ENCODE peak calls at places on chromosomes 12 and 14, in nine cellular contexts. H is BJ, X is AG04449, O is lower lobe of right lung, R is neural crest cell, N is thoracic aorta, G is AG10803, V is coronary artery, M is psoas muscle. B is an unnamed sample.

GRCh38 chr12:104588048-104588942 is 131.5 kb downstream of the CHST11 start:
- DNase-seq in H (peak; percentile 55), X (no peak), O (no peak), R (no peak), N (no peak), G (peak; percentile 83), V (no peak), M (no peak), B (no peak)

GRCh38 chr12:70847871-70848270 is 72.7 kb downstream of the PTPRR start:
- DNase-seq in H (no peak), X (no peak), O (no peak), R (no peak), N (no peak), G (no peak), V (no peak), M (no peak), B (no peak)

GRCh38 chr12:132477009-132477702 is 12.8 kb upstream of the FBRSL1 start:
- DNase-seq in H (no peak), X (no peak), O (no peak), R (no peak), N (no peak), G (no peak), V (no peak), M (peak; percentile 64), B (no peak)

GRCh38 chr14:44898547-44898946 is 63.2 kb downstream of the KLHL28 start:
- DNase-seq in H (no peak), X (no peak), O (no peak), R (no peak), N (no peak), G (peak; percentile 25), V (no peak), M (no peak), B (no peak)

GRCh38 chr12:107091381-107091780 is 2.0 kb downstream of the CRY1 start:
- DNase-seq in H (peak; percentile 29), X (no peak), O (no peak), R (no peak), N (peak; percentile 13), G (peak; percentile 75), V (no peak), M (no peak), B (no peak)

GRCh38 chr12:113896194-113896593 is 69.9 kb downstream of the RBM19 start:
- DNase-seq in H (no peak), X (no peak), O (no peak), R (no peak), N (no peak), G (no peak), V (no peak), M (no peak), B (no peak)

GRCh38 chr14:91323671-91324605 is 79.4 kb upstream of the GPR68 start:
- DNase-seq in H (peak; percentile 4), X (no peak), O (peak; percentile 92), R (peak; percentile 79), N (peak; percentile 51), G (peak; percentile 60), V (peak; percentile 84), M (peak; percentile 86), B (no peak)

GRCh38 chr12:39505025-39505424 is 62.1 kb upstream of the KIF21A start:
- DNase-seq in H (no peak), X (no peak), O (no peak), R (no peak), N (no peak), G (no peak), V (no peak), M (no peak), B (no peak)

GRCh38 chr12:65443038-65443437 is 164.6 kb downstream of the MSRB3 start:
- DNase-seq in H (peak; percentile 34), X (no peak), O (no peak), R (no peak), N (no peak), G (peak; percentile 73), V (no peak), M (no peak), B (no peak)

GRCh38 chr12:92570056-92570753 is 132.6 kb upstream of the PLEKHG7 start:
- DNase-seq in H (peak; percentile 16), X (peak; percentile 38), O (no peak), R (peak; percentile 76), N (peak; percentile 27), G (peak; percentile 82), V (no peak), M (no peak), B (no peak)

DNA sequence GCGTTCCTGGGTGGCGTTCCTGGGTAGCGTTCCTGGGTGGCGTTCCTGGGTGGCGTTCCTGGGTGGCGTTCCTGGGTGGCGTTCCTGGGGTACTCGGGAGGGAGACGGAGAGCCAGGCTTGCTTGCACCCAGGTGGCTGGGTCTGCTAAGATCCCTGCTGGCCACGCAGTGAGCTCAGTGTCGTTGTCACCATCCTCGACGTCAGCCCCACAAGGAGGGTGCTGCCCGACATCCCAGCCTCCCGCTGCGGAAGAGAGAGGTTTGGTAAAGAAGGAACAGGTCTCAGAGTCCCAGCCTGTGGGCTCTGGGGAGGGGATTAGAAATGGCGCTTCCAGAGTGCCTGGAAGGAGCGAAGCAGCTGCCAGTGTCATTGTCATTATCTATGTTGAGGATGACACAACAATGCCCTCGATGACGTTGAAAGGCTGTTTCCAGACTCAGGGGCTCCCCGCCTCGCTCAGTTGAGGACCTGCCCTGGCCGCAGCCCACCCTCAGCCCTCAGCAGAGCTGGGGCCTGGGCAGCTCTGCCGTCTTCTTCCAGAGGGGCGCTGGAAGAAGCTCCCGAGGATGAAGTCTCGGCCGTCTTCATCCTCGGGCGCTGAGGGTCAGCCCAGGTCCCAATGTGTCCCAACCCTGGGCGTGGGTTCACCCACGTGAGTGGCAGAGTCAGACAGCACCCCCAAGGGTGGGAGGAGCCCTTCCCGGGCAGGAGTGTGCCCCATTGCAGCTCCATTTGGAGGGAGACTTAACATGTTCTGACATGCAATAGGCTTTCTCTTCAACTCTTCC is 328.8 kb downstream of the ADGRD1 start:
- DNase-seq in H (no peak), X (no peak), O (peak; percentile 19), R (no peak), N (no peak), G (no peak), V (no peak), M (no peak), B (no peak)
- TF ChIP-seq CTCF in H (no peak), X (no peak), O (no peak), R (no peak), N (no peak), G (no peak), V (no peak), M (no peak), B (no peak)

GRCh38 chr14:60648934-60649814 is at the start of gene SIX1:
- DNase-seq in H (peak; percentile 56), X (peak; percentile 60), O (peak; percentile 76), R (no peak), N (no peak), G (peak; percentile 92), V (peak; percentile 79), M (peak; percentile 92), B (peak; percentile 87)

GRCh38 chr14:60649815-60650381 is 621 bp upstream of the SIX1 start:
- DNase-seq in H (no peak), X (no peak), O (no peak), R (no peak), N (no peak), G (no peak), V (no peak), M (peak; percentile 63), B (no peak)

GRCh38 chr14:60647837-60648168 is 1.5 kb downstream of the SIX1 start:
- DNase-seq in H (no peak), X (no peak), O (no peak), R (no peak), N (no peak), G (no peak), V (no peak), M (no peak), B (no peak)

GRCh38 chr14:60647081-60647836 is 2.0 kb downstream of the SIX1 start:
- DNase-seq in H (no peak), X (no peak), O (peak; percentile 49), R (no peak), N (no peak), G (peak; percentile 56), V (no peak), M (peak; percentile 87), B (no peak)

GRCh38 chr14:60648169-60648933 is 926 bp downstream of the SIX1 start:
- DNase-seq in H (no peak), X (no peak), O (peak; percentile 45), R (no peak), N (no peak), G (peak; percentile 18), V (no peak), M (peak; percentile 73), B (no peak)
- TF ChIP-seq CTCF in H (no peak), X (peak; percentile 21), O (no peak), R (no peak), N (no peak), G (no peak), V (no peak), M (no peak), B (no peak)

DNA sequence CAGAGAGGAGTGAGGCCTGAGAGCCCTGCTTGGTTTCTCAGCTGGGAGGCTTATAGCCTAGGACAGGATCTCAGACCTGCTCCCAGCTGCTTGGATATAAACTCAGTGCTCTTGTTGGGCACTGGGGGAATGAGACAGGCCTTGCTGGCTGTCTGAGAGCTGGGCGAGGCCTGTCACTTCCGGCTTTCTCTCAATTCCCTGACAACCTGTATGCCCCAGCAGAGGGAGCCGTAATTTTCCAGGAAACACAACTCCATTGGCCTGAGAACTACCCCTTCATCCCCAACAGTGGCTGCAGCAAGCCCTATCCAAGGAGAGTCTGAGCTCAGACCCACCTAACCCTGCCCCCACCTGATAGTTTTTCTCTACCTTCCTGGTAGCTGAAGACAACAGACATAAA is 258.3 kb upstream of the STXBP6 start:
- DNase-seq in H (no peak), X (no peak), O (no peak), R (no peak), N (no peak), G (no peak), V (no peak), M (no peak), B (no peak)
- TF ChIP-seq CTCF in H (no peak), X (no peak), O (no peak), R (no peak), N (no peak), G (no peak), V (no peak), M (no peak), B (no peak)

GRCh38 chr12:126346087-126346486 is 1280.9 kb downstream of the AACS start:
- DNase-seq in H (no peak), X (no peak), O (no peak), R (no peak), N (no peak), G (no peak), V (no peak), M (no peak), B (no peak)
- TF ChIP-seq CTCF in H (peak; percentile 3), X (no peak), O (no peak), R (no peak), N (no peak), G (no peak), V (no peak), M (no peak), B (no peak)

DNA sequence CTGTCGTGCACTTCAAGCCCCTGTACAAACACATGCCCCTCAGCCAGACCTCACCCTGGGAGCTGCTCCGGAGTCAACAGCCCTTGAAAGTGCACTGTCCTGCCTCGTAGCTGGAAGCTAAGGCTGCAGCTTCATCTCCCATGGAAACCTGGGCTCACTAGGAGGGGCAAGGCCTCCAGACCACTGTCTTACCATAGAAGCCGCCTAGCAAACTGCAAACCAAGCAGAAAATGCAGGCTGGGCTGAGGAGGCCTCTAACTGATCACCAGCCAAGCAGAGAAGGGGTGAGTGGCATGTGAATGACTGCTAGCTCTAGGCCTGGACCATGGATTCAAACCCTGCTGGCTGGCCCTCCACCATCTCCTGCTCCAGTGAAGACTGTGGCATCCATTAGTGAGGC is 340.2 kb downstream of the CACNA1C start:
- DNase-seq in H (no peak), X (no peak), O (no peak), R (no peak), N (no peak), G (no peak), V (no peak), M (no peak), B (no peak)
- TF ChIP-seq CTCF in H (no peak), X (no peak), O (no peak), R (no peak), N (no peak), G (no peak), V (no peak), M (no peak), B (no peak)

B was measured in D721Med.